ENCODE peak calls at places on chromosomes 12 and 14, in seven cellular contexts. B is IMR-90, Y is GM12878, C is H1, W is SK-N-SH, X is K562, T is HepG2. O is an unnamed sample.

GRCh38 chr12:118359541-118359915 is 13.2 kb downstream of the TAOK3 start:
- DNase-seq in T (no peak), B (no peak), W (no peak), X (no peak), Y (no peak), C (no peak), O (no peak)

GRCh38 chr12:79597910-79598309 is 92.9 kb downstream of the PAWR start:
- DNase-seq in Y (no peak), T (peak), B (peak), X (no peak), C (no peak), W (no peak), O (no peak)

GRCh38 chr14:101215266-101215665 is 311.7 kb upstream of the RTL1 start:
- DNase-seq in W (no peak), T (no peak), B (no peak), C (no peak), Y (no peak), X (no peak), O (no peak)

GRCh38 chr14:92391746-92392145 is 68.8 kb downstream of the SLC24A4 start:
- DNase-seq in T (no peak), W (no peak), C (no peak), B (no peak), X (no peak), Y (no peak), O (no peak)

GRCh38 chr12:81520064-81520945 is 238.8 kb downstream of the PPFIA2 start:
- DNase-seq in X (no peak), Y (no peak), W (no peak), T (peak), B (no peak), C (no peak), O (no peak)

GRCh38 chr14:68692916-68693771 is 99.7 kb downstream of the ZFP36L1 start:
- DNase-seq in W (no peak), X (no peak), B (peak), Y (no peak), T (no peak), C (no peak), O (no peak)

GRCh38 chr12:124994435-124994975 is 1.1 kb downstream of the BRI3BP start:
- DNase-seq in T (no peak), W (no peak), X (no peak), Y (no peak), C (no peak), B (no peak), O (no peak)

GRCh38 chr14:79177106-79177505 is 1006.9 kb downstream of the NRXN3 start:
- DNase-seq in B (no peak), W (no peak), X (no peak), C (no peak), Y (no peak), T (no peak), O (no peak)

GRCh38 chr14:67428501-67429031 is 16.6 kb upstream of the PLEK2 start:
- DNase-seq in C (no peak), W (no peak), X (no peak), T (peak), B (peak), Y (no peak), O (peak)

GRCh38 chr14:71803539-71804260 is 128.5 kb upstream of the RGS6 start:
- DNase-seq in W (no peak), Y (no peak), B (peak), T (no peak), C (no peak), X (no peak), O (peak)

GRCh38 chr12:110846615-110847566 is at the start of gene CCDC63:
- DNase-seq in X (peak), W (peak), Y (no peak), C (peak), B (no peak), T (peak), O (peak)

GRCh38 chr12:34598851-34599529 is 576.7 kb downstream of the ALG10 start:
- DNase-seq in X (peak), B (no peak), T (no peak), W (no peak), Y (no peak), C (no peak), O (no peak)

GRCh38 chr12:47080725-47081502 is 1.2 kb upstream of the AMIGO2 start:
- DNase-seq in B (peak), W (no peak), T (no peak), X (peak), Y (no peak), C (no peak), O (peak)

GRCh38 chr14:69059658-69060648 is 80.9 kb upstream of the ACTN1 start:
- DNase-seq in Y (no peak), W (no peak), T (no peak), C (no peak), B (peak), X (no peak), O (peak)

GRCh38 chr14:68232643-68233055 is 413.1 kb downstream of the RAD51B start:
- DNase-seq in B (peak), C (no peak), Y (peak), X (no peak), T (peak), W (no peak), O (peak)

GRCh38 chr12:115403253-115403652 is 719.3 kb upstream of the TBX3 start:
- DNase-seq in W (no peak), C (no peak), T (no peak), Y (no peak), B (no peak), X (no peak), O (no peak)

GRCh38 chr12:2384533-2385328 is 331.9 kb downstream of the CACNA1C start:
- DNase-seq in C (no peak), Y (no peak), T (no peak), X (no peak), B (peak), W (no peak), O (no peak)

GRCh38 chr12:104181313-104181712 is 34.3 kb upstream of the TXNRD1 start:
- DNase-seq in C (no peak), W (no peak), T (no peak), B (peak), Y (no peak), X (no peak), O (peak)

GRCh38 chr14:50944647-50945413 is 547 bp upstream of the PYGL start:
- DNase-seq in Y (no peak), W (no peak), B (peak), C (no peak), T (peak), X (no peak), O (peak)

GRCh38 chr12:65532744-65533143 is 254.3 kb downstream of the MSRB3 start:
- DNase-seq in W (no peak), Y (no peak), C (no peak), B (peak), T (peak), X (no peak), O (no peak)

DNA sequence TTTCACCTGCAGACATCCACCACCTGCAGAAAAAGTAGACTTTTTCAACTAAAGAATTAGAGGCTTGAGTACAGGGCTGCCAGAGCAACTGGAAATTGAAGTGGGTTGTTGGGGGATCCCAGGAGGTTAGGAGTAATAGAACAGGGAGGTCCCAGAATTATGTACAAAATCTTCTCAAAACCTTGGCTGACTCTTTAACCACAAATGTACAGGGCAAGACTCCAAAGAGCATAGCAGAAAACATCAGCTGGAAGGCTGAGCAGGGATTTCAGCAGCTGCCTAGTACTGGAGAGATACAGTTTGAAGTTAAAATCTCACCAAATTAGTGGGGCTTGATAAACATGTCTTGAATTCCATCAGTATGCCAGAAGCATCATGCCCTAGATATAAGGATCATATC is 191.6 kb downstream of the CRADD start:
- DNase-seq in X (no peak), B (peak), W (no peak), C (no peak), Y (no peak), T (no peak), O (no peak)
- TF ChIP-seq RFX5 in X (no peak), B (no peak), W (no peak), C (no peak), Y (no peak), T (no peak), O (no peak)

GRCh38 chr14:81423504-81423903 is 23.4 kb upstream of the STON2 start:
- DNase-seq in B (no peak), C (no peak), W (peak), T (no peak), X (no peak), Y (no peak), O (no peak)
- TF ChIP-seq RFX5 in B (no peak), C (no peak), W (no peak), T (no peak), X (no peak), Y (no peak), O (no peak)

GRCh38 chr12:76670776-76671175 is 93.1 kb upstream of the ZDHHC17 start:
- DNase-seq in C (no peak), W (no peak), B (peak), Y (no peak), X (no peak), T (no peak), O (no peak)
- TF ChIP-seq RFX5 in C (no peak), W (no peak), B (no peak), Y (no peak), X (no peak), T (no peak), O (no peak)

GRCh38 chr14:64602826-64603225 is 53.1 kb downstream of the PPP1R36 start:
- DNase-seq in B (no peak), T (peak), Y (no peak), W (no peak), X (no peak), C (no peak), O (peak)
- TF ChIP-seq RFX5 in B (no peak), T (no peak), Y (no peak), W (no peak), X (no peak), C (no peak), O (no peak)

GRCh38 chr14:61695695-61696527 is 598 bp downstream of the HIF1A start:
- DNase-seq in C (peak), W (peak), B (peak), X (peak), T (peak), Y (no peak), O (peak)
- TF ChIP-seq RFX5 in C (no peak), W (no peak), B (no peak), X (no peak), T (no peak), Y (no peak), O (no peak)

GRCh38 chr12:26683443-26683842 is 149.6 kb downstream of the ITPR2 start:
- DNase-seq in Y (no peak), X (no peak), B (no peak), W (no peak), C (no peak), T (no peak), O (no peak)

GRCh38 chr12:26686438-26686837 is 146.6 kb downstream of the ITPR2 start:
- DNase-seq in W (no peak), X (no peak), C (no peak), B (no peak), T (no peak), Y (no peak), O (no peak)

GRCh38 chr12:26678697-26679660 is 154.0 kb downstream of the ITPR2 start:
- DNase-seq in C (no peak), X (no peak), Y (no peak), B (peak), T (no peak), W (no peak), O (no peak)

DNA sequence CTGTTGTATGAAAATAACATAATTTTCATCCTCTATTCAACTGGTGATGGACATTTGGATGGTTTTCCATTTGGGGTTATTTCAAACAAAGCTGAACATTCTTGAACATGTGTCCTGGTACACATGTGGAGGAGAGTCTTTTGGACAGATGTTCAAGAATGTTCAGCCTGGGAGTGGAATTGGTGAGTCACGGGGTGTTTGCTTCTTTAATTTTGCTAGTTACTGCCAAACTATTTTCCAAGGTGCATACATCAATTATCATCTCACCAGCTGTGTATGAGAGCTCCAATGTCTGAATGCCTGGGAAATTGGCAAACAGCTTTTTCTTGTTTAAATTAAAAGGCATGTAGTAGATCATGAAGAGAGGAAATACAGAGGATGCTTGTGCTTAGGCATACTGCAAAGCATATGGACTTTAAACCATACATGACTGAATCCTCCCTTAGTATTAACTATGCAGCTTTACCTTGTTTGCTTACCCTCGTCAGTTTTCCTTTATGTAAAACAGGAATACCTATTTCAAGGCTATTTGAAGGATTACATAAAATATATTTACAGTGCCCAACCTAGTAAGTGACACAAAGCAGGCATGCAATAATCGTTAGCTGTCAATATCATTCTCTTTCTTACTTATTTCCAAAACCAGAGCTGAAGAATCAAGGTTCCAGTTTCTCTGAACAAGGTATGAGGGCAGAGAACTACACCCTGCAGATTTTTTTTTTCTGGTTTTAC is 152.1 kb downstream of the ITPR2 start:
- DNase-seq in T (peak), B (peak), W (no peak), X (no peak), C (no peak), Y (no peak), O (no peak)
- TF ChIP-seq RFX5 in T (no peak), B (no peak), W (no peak), X (no peak), C (no peak), Y (no peak), O (no peak)

GRCh38 chr14:94936411-94936892 is 166.5 kb upstream of the GSC start:
- DNase-seq in C (no peak), W (peak), Y (no peak), B (no peak), X (no peak), T (no peak), O (no peak)
- TF ChIP-seq RFX5 in C (no peak), W (peak), Y (no peak), B (no peak), X (no peak), T (no peak), O (no peak)

GRCh38 chr14:33131801-33132200 is 193.1 kb downstream of the NPAS3 start:
- DNase-seq in Y (no peak), W (no peak), X (no peak), B (no peak), C (no peak), T (no peak), O (no peak)
- TF ChIP-seq RFX5 in Y (no peak), W (no peak), X (no peak), B (no peak), C (no peak), T (no peak), O (no peak)

GRCh38 chr12:107364875-107365518 is 271.6 kb upstream of the CRY1 start:
- DNase-seq in B (no peak), C (no peak), W (no peak), T (peak), Y (no peak), X (no peak), O (no peak)

GRCh38 chr12:107368586-107368985 is 275.2 kb upstream of the CRY1 start:
- DNase-seq in B (no peak), W (no peak), T (no peak), Y (no peak), X (no peak), C (no peak), O (no peak)

GRCh38 chr12:107365703-107366102 is 272.4 kb upstream of the CRY1 start:
- DNase-seq in C (no peak), B (no peak), T (no peak), X (no peak), Y (no peak), W (no peak), O (no peak)

GRCh38 chr12:107369006-107369405 is 275.7 kb upstream of the CRY1 start:
- DNase-seq in X (no peak), T (no peak), B (no peak), W (no peak), C (no peak), Y (no peak), O (no peak)

GRCh38 chr12:107366322-107366721 is 273.0 kb upstream of the CRY1 start:
- DNase-seq in W (no peak), C (no peak), Y (no peak), B (no peak), X (no peak), T (no peak), O (no peak)
- TF ChIP-seq RFX5 in W (no peak), C (no peak), Y (no peak), B (no peak), X (no peak), T (no peak), O (no peak)